ENCODE peak calls at places on chromosome 9, in nine cellular contexts. C is colonic mucosa, M is body of pancreas, K is HEK293T, F is aorta, V is T1000, N is A172, W is WTC11, L is NB4. B is an unnamed sample.

GRCh38 chr9:121292801-121293241 is 24.9 kb downstream of the GSN start:
- DNase-seq in M (no peak), K (no peak), W (no peak), C (no peak), L (no peak), V (no peak), N (no peak), F (peak; percentile 30), B (no peak)

GRCh38 chr9:91100878-91101450 is 260.8 kb downstream of the AUH start:
- DNase-seq in L (peak; percentile 8), C (no peak), N (no peak), F (peak; percentile 81), K (no peak), W (no peak), M (peak; percentile 20), V (no peak), B (no peak)

GRCh38 chr9:5099466-5099865 is 86.0 kb downstream of the INSL6 start:
- DNase-seq in C (no peak), L (no peak), M (no peak), V (no peak), N (no peak), K (no peak), W (no peak), F (no peak), B (no peak)

GRCh38 chr9:132892383-132892782 is 13.7 kb downstream of the SPACA9 start:
- DNase-seq in F (no peak), K (no peak), C (no peak), M (no peak), L (no peak), N (no peak), W (no peak), V (no peak), B (no peak)

GRCh38 chr9:83906144-83906543 is 15.1 kb downstream of the KIF27 start:
- DNase-seq in C (no peak), N (no peak), K (no peak), F (no peak), M (no peak), W (no peak), V (no peak), L (no peak), B (no peak)

GRCh38 chr9:2157277-2158105 is 142.3 kb downstream of the SMARCA2 start:
- DNase-seq in M (peak; percentile 58), N (peak; percentile 60), V (no peak), W (no peak), K (peak; percentile 22), C (peak; percentile 31), L (peak; percentile 62), F (no peak), B (no peak)

GRCh38 chr9:69755205-69755604 is 4.6 kb downstream of the PTAR1 start:
- DNase-seq in W (no peak), L (no peak), F (no peak), M (no peak), V (no peak), N (no peak), C (no peak), K (no peak), B (no peak)

GRCh38 chr9:129944501-129945116 is 98.4 kb downstream of the FNBP1 start:
- DNase-seq in W (no peak), K (no peak), L (peak; percentile 80), C (no peak), N (no peak), V (no peak), F (no peak), M (peak; percentile 40), B (no peak)

GRCh38 chr9:114086009-114086408 is 7.9 kb upstream of the AMBP start:
- DNase-seq in M (no peak), F (no peak), N (no peak), C (no peak), L (no peak), V (no peak), W (no peak), K (no peak), B (no peak)

GRCh38 chr9:125700791-125701190 is 6.2 kb downstream of the MAPKAP1 start:
- DNase-seq in M (no peak), F (no peak), C (no peak), K (no peak), L (no peak), V (no peak), N (peak; percentile 85), W (peak; percentile 31), B (no peak)

GRCh38 chr9:108913391-108913790 is 20.5 kb downstream of the ELP1 start:
- DNase-seq in L (peak; percentile 90), K (no peak), F (no peak), N (no peak), M (no peak), C (no peak), W (no peak), V (no peak), B (no peak)

GRCh38 chr9:95477441-95477840 is 39.3 kb downstream of the PTCH1 start:
- DNase-seq in C (no peak), F (no peak), N (no peak), V (no peak), L (no peak), M (peak; percentile 30), W (no peak), K (no peak), B (no peak)

GRCh38 chr9:2879803-2880202 is 35.9 kb upstream of the PUM3 start:
- DNase-seq in W (no peak), K (no peak), F (no peak), L (no peak), V (no peak), M (no peak), N (no peak), C (no peak), B (no peak)

GRCh38 chr9:86977205-86977835 is 30.0 kb upstream of the GAS1 start:
- DNase-seq in V (no peak), K (no peak), L (no peak), C (no peak), F (no peak), W (no peak), N (no peak), M (no peak), B (no peak)

GRCh38 chr9:15501179-15501578 is 9.6 kb downstream of the PSIP1 start:
- DNase-seq in N (no peak), V (no peak), C (no peak), M (no peak), L (no peak), F (no peak), K (no peak), W (no peak), B (no peak)

GRCh38 chr9:68793605-68794343 is 88.7 kb downstream of the PIP5K1B start:
- DNase-seq in V (no peak), W (no peak), K (no peak), N (no peak), F (no peak), C (no peak), M (no peak), L (no peak), B (no peak)

GRCh38 chr9:123339666-123340414 is 16.2 kb upstream of the CRB2 start:
- DNase-seq in W (no peak), V (no peak), C (no peak), N (peak; percentile 90), K (no peak), L (peak; percentile 52), F (no peak), M (no peak), B (no peak)

GRCh38 chr9:111066427-111066826 is 28.2 kb upstream of the LPAR1 start:
- DNase-seq in F (no peak), W (no peak), C (no peak), N (no peak), V (no peak), M (no peak), K (no peak), L (no peak), B (no peak)

GRCh38 chr9:124357591-124358361 is 57.5 kb downstream of the PSMB7 start:
- DNase-seq in M (no peak), V (no peak), W (no peak), C (no peak), F (no peak), K (no peak), L (peak; percentile 49), N (no peak), B (no peak)

GRCh38 chr9:121026260-121026691 is 23.8 kb downstream of the C5 start:
- DNase-seq in F (no peak), K (no peak), L (no peak), M (no peak), V (no peak), C (no peak), W (no peak), N (no peak), B (peak; percentile 78)

GRCh38 chr9:123925820-123926219 is 4.1 kb downstream of the DENND1A start:
- DNase-seq in K (no peak), N (peak; percentile 51), L (peak; percentile 80), M (no peak), C (no peak), V (no peak), W (no peak), F (no peak), B (peak; percentile 91)

GRCh38 chr9:124779368-124780059 is 2.6 kb downstream of the OLFML2A start:
- DNase-seq in K (no peak), W (peak; percentile 56), F (peak; percentile 59), C (no peak), N (peak; percentile 94), V (peak; percentile 23), M (no peak), L (peak; percentile 25), B (peak; percentile 77)

GRCh38 chr9:1018121-1018520 is 32.0 kb upstream of the DMRT2 start:
- DNase-seq in F (no peak), W (peak; percentile 63), L (peak; percentile 85), N (no peak), K (peak; percentile 11), V (no peak), C (peak; percentile 40), M (peak; percentile 12), B (no peak)

GRCh38 chr9:37476930-37477329 is 8.8 kb upstream of the POLR1E start:
- DNase-seq in L (no peak), N (no peak), M (no peak), W (no peak), K (no peak), V (no peak), F (no peak), C (no peak), B (no peak)